ENCODE peak calls at places on chromosomes 3 and 15, in five cellular contexts. Y, U, N, Q and A are unnamed samples.

GRCh38 chr3:37813403-37813802 is 48.3 kb upstream of the CTDSPL start:
- DNase-seq in Q (no peak), Y (peak; percentile 16), U (no peak), N (no peak), A (no peak)

GRCh38 chr3:97306226-97306625 is 458.3 kb upstream of the ARL6 start:
- DNase-seq in U (no peak), Q (no peak), Y (no peak), N (no peak), A (no peak)

GRCh38 chr3:55789516-55789915 is 302.4 kb upstream of the WNT5A start:
- DNase-seq in Y (no peak), U (no peak), N (no peak), Q (no peak), A (no peak)

GRCh38 chr3:127394031-127394430 is 106.2 kb upstream of the PRR20G start:
- DNase-seq in U (no peak), N (no peak), Y (no peak), Q (no peak), A (no peak)

GRCh38 chr3:113968986-113969385 is 21.2 kb downstream of the ZDHHC23 start:
- DNase-seq in N (peak; percentile 4), Y (no peak), Q (no peak), U (no peak), A (no peak)

GRCh38 chr3:123186695-123187094 is 15.0 kb upstream of the SEC22A start:
- DNase-seq in Y (no peak), U (no peak), N (no peak), Q (no peak), A (no peak)

GRCh38 chr3:105367063-105367405 is 325 bp downstream of the ALCAM start:
- DNase-seq in U (no peak), Y (no peak), N (no peak), Q (no peak), A (no peak)

GRCh38 chr3:120816728-120817127 is 74.2 kb downstream of the GTF2E1 start:
- DNase-seq in U (no peak), N (no peak), Q (no peak), Y (no peak), A (no peak)

GRCh38 chr3:63353383-63353782 is 75.3 kb downstream of the SYNPR start:
- DNase-seq in Y (no peak), Q (no peak), U (no peak), N (no peak), A (no peak)

GRCh38 chr3:96863129-96863740 is 48.8 kb downstream of the EPHA6 start:
- DNase-seq in N (peak; percentile 28), U (peak; percentile 51), Q (peak; percentile 4), Y (no peak), A (no peak)

GRCh38 chr3:100089802-100090668 is 24.3 kb downstream of the FILIP1L start:
- DNase-seq in N (peak; percentile 67), Y (no peak), U (no peak), Q (peak; percentile 49), A (peak; percentile 16)

GRCh38 chr3:65785065-65785645 is 253.6 kb downstream of the MAGI1 start:
- DNase-seq in Y (no peak), N (peak; percentile 41), U (no peak), Q (peak; percentile 24), A (peak; percentile 32)

GRCh38 chr15:78024141-78024567 is 53.4 kb downstream of the TBC1D2B start:
- DNase-seq in N (no peak), U (no peak), Q (no peak), Y (no peak), A (no peak)

GRCh38 chr3:48285132-48285531 is 44.2 kb downstream of the ZNF589 start:
- DNase-seq in Q (no peak), Y (no peak), U (no peak), N (no peak), A (no peak)

GRCh38 chr3:79329154-79329553 is 438.6 kb downstream of the ROBO1 start:
- DNase-seq in Y (no peak), N (no peak), Q (no peak), U (no peak), A (no peak)

GRCh38 chr3:20511863-20512262 is 325.9 kb upstream of the SGO1 start:
- DNase-seq in Y (no peak), Q (peak; percentile 16), U (peak; percentile 49), N (peak; percentile 43), A (no peak)

GRCh38 chr15:85831415-85832113 is 36.8 kb upstream of the KLHL25 start:
- DNase-seq in Q (peak; percentile 19), Y (no peak), U (peak; percentile 71), N (peak; percentile 47), A (peak; percentile 37)

GRCh38 chr3:171654809-171655208 is 155.5 kb downstream of the PLD1 start:
- DNase-seq in U (no peak), Q (no peak), Y (no peak), N (no peak), A (no peak)

GRCh38 chr3:128488995-128489859 is 3.8 kb downstream of the GATA2 start:
- DNase-seq in Q (peak; percentile 56), N (peak; percentile 65), Y (no peak), U (peak; percentile 79), A (peak; percentile 35)

GRCh38 chr3:73121684-73122331 is 60.3 kb downstream of the EBLN2 start:
- DNase-seq in Q (no peak), Y (no peak), N (no peak), U (no peak), A (no peak)

GRCh38 chr3:172258616-172259015 is 189.6 kb downstream of the GHSR start:
- DNase-seq in Y (no peak), N (no peak), Q (no peak), U (no peak), A (no peak)

GRCh38 chr3:155745795-155746550 is 1.1 kb upstream of the PLCH1 start:
- DNase-seq in Q (peak; percentile 17), U (peak; percentile 71), Y (no peak), N (peak; percentile 37), A (peak; percentile 45)

GRCh38 chr3:52537726-52538421 is 1.5 kb downstream of the UQCC5 start:
- DNase-seq in N (no peak), U (peak; percentile 35), Y (no peak), Q (no peak), A (no peak)

GRCh38 chr3:15271785-15272381 is 60.5 kb downstream of the SH3BP5 start:
- DNase-seq in U (no peak), Y (peak; percentile 90), Q (no peak), N (no peak), A (no peak)

GRCh38 chr3:41026394-41027177 is 172.7 kb upstream of the CTNNB1 start:
- DNase-seq in Y (no peak), Q (peak; percentile 71), N (peak; percentile 35), U (no peak), A (no peak)

GRCh38 chr3:44525060-44525459 is 29.9 kb upstream of the ZKSCAN7 start:
- DNase-seq in Y (no peak), U (no peak), Q (no peak), N (no peak), A (no peak)

GRCh38 chr3:44530957-44531356 is 24.0 kb upstream of the ZKSCAN7 start:
- DNase-seq in Q (no peak), N (no peak), Y (no peak), U (no peak), A (no peak)

GRCh38 chr3:44529927-44530326 is 25.1 kb upstream of the ZKSCAN7 start:
- DNase-seq in Y (no peak), Q (no peak), U (no peak), N (no peak), A (peak; percentile 10)
- TF ChIP-seq SRF in Y (no peak), Q (no peak), U (no peak), N (no peak), A (no peak)

DNA sequence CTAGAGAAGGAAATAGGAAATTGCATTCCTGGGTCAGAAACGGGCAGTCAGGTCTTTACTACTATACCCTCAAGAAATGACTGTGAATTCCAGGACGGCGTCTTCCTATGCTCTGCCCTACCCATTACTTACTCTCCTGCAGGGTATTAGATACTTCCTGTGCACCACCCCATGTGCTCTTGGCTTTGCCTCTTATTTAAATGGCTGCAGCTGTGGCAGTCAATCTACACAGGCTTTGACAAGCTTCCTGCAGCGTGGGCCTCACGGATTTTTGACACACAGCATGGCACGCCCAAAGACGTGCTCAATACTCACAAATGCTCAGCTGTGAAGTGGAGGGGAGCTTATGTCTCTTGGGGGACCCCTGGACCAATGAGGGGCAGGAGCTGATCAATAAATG is 206.1 kb downstream of the SV2B start:
- DNase-seq in Q (no peak), U (no peak), Y (no peak), N (no peak), A (no peak)
- TF ChIP-seq SRF in Q (no peak), U (no peak), Y (no peak), N (no peak), A (no peak)

DNA sequence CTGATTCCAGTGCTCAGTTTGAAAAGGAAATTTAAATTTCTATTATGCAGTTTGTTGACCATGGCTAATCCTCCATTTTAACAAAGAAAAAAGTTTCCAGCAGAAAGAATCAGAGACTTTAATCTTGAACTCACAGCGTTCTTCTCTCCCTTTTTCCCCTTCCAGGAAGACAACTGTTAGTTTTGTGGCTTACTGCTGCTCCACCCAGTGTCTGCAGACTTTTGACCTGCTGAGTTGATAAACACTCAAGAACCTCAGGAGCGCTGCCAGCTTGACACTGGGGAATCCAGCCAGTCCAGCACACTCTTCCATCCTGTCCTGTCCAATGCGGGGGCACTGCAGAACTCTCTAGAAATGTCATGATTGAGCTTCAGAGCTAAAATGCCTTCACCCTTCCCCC is 134.6 kb downstream of the LRRC28 start:
- DNase-seq in Y (no peak), Q (no peak), N (peak; percentile 51), U (no peak), A (no peak)
- TF ChIP-seq SRF in Y (no peak), Q (no peak), N (no peak), U (no peak), A (no peak)

GRCh38 chr3:10852031-10852795 is 36.2 kb downstream of the SLC6A11 start:
- DNase-seq in U (no peak), Q (no peak), Y (no peak), N (no peak), A (no peak)
- TF ChIP-seq SRF in U (no peak), Q (no peak), Y (no peak), N (no peak), A (no peak)

DNA sequence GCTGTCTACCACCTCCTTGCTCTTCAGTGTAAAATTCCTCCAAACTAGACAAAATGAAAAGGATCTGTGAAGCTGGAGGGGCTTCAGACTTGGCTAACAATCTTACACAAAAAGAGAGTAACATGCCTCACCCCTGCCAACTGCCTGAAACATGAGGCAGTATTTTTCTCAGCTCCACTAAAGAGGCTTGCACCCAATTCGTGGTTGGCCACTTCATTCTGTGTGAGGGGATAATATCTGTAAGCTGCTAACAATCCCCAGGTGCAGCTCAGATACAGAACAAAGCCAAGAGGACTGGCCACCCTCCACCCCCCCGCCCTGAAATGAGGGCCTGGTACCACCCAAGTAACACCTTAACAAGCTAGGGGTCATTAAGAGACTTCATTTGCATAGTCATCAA is 2.8 kb downstream of the MB21D2 start:
- DNase-seq in U (no peak), Y (no peak), Q (no peak), N (no peak), A (no peak)
- TF ChIP-seq SRF in U (no peak), Y (no peak), Q (no peak), N (no peak), A (no peak)

DNA sequence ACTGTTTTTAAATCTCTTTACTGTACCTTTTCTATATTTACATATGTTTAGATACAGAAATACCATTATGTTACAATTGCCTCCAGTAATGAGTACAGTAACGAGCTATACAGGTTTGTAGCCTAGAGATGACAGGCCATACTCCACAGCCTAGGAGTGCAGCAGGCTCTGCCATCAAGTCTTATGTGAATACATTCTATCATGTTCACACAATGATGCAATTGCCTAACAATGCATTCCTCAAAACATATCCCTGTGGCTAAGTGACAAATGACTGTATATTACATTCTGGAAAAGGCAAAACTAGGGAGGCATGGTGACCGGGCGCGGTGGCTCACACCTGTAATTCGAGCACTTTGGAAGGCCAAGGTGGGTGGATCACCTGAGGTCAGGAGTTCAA is 192.4 kb upstream of the IGF1R start:
- DNase-seq in U (no peak), Q (no peak), Y (no peak), N (no peak), A (no peak)
- TF ChIP-seq SRF in U (no peak), Q (no peak), Y (no peak), N (no peak), A (no peak)